ENCODE peak calls at places on chromosomes 3 and 15, in five cellular contexts. One of them, this sample, is unnamed.

GRCh38 chr3:138686771-138687221 is 78.2 kb downstream of the FAIM start:
- DNase-seq in K562: no peak
- DNase-seq in HepG2: peak; percentile 89
- DNase-seq in GM12878: peak; percentile 82
- DNase-seq in HCT116: no peak
- DNase-seq in this sample: no peak

GRCh38 chr15:74396445-74397238 is 29.2 kb upstream of the CYP11A1 start:
- DNase-seq in HCT116: peak; percentile 89
- DNase-seq in GM12878: peak; percentile 93
- DNase-seq in K562: no peak
- DNase-seq in HepG2: peak; percentile 84
- DNase-seq in this sample: no peak

GRCh38 chr15:26212109-26212508 is 349.0 kb upstream of the ATP10A start:
- DNase-seq in GM12878: no peak
- DNase-seq in HepG2: no peak
- DNase-seq in HCT116: no peak
- DNase-seq in K562: no peak
- DNase-seq in this sample: no peak

GRCh38 chr3:108099679-108100428 is 9.0 kb upstream of the CD47 start:
- DNase-seq in HepG2: no peak
- DNase-seq in K562: peak; percentile 60
- DNase-seq in HCT116: no peak
- DNase-seq in GM12878: no peak
- DNase-seq in this sample: no peak

GRCh38 chr3:25001041-25001591 is 426.9 kb upstream of the RARB start:
- DNase-seq in K562: no peak
- DNase-seq in HCT116: no peak
- DNase-seq in GM12878: no peak
- DNase-seq in HepG2: no peak
- DNase-seq in this sample: no peak

GRCh38 chr15:57726411-57726810 is 19.9 kb downstream of the POLR2M start:
- DNase-seq in HCT116: no peak
- DNase-seq in GM12878: no peak
- DNase-seq in K562: no peak
- DNase-seq in HepG2: no peak
- DNase-seq in this sample: no peak

GRCh38 chr15:45333550-45333949 is 44.8 kb downstream of the GATM start:
- DNase-seq in HCT116: no peak
- DNase-seq in GM12878: no peak
- DNase-seq in HepG2: peak; percentile 53
- DNase-seq in K562: no peak
- DNase-seq in this sample: no peak

GRCh38 chr3:146781059-146781458 is 175.9 kb upstream of the PLSCR5 start:
- DNase-seq in GM12878: no peak
- DNase-seq in HCT116: no peak
- DNase-seq in K562: no peak
- DNase-seq in HepG2: no peak
- DNase-seq in this sample: no peak

GRCh38 chr15:37582852-37583251 is 351.6 kb upstream of the TMCO5A start:
- DNase-seq in HCT116: no peak
- DNase-seq in GM12878: no peak
- DNase-seq in HepG2: no peak
- DNase-seq in K562: no peak
- DNase-seq in this sample: no peak

GRCh38 chr3:46965151-46965550 is 11.4 kb downstream of the CCDC12 start:
- DNase-seq in HCT116: no peak
- DNase-seq in HepG2: no peak
- DNase-seq in K562: no peak
- DNase-seq in GM12878: no peak
- DNase-seq in this sample: no peak

GRCh38 chr3:117059054-117059989 is 349.7 kb downstream of the TUSC7 start:
- DNase-seq in HepG2: peak; percentile 10
- DNase-seq in HCT116: peak; percentile 6
- DNase-seq in GM12878: no peak
- DNase-seq in K562: peak; percentile 3
- DNase-seq in this sample: no peak

GRCh38 chr15:40072216-40072990 is 33.4 kb upstream of the SRP14 start:
- DNase-seq in GM12878: no peak
- DNase-seq in K562: no peak
- DNase-seq in HCT116: no peak
- DNase-seq in HepG2: no peak
- DNase-seq in this sample: no peak

GRCh38 chr3:127050733-127051132 is 67.8 kb downstream of the PLXNA1 start:
- DNase-seq in K562: no peak
- DNase-seq in HepG2: no peak
- DNase-seq in GM12878: no peak
- DNase-seq in HCT116: no peak
- DNase-seq in this sample: no peak

GRCh38 chr3:66253790-66254620 is 33.2 kb downstream of the SLC25A26 start:
- DNase-seq in GM12878: no peak
- DNase-seq in HCT116: peak; percentile 32
- DNase-seq in K562: peak; percentile 9
- DNase-seq in HepG2: peak; percentile 23
- DNase-seq in this sample: no peak

DNA sequence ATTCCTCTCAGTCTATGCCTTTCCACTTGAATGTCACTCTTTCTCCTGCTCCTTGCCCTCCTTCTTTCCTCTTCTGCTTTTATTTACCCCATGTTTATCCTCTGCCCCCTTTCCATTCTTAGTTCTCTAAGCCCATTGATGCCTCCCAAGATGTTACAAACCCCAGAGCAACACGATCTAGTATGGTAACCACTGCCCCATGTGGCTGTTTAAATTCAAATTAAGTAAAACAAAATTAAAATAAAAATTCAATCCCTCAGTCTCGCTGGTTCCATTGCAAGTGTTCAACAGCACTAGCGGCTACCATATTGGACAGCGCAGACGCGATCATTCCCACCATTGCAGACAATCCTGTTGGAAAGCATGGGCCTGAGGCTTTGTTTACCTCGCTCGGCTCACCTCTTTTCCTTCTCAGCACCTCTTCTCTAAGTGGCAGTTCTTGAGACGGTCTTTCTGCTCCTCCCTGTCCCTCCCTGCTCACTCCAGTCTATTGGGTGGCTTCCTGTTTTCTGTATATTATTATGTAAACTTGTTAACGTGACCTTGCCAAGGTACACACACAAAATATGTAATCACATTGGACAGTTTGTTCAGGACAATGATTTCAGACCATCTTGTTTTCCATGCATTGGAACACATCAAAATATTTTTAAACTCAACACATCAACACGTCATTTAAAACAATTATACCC is 21.8 kb upstream of the CA12 start:
- DNase-seq in K562: no peak
- DNase-seq in GM12878: no peak
- DNase-seq in HCT116: no peak
- DNase-seq in HepG2: no peak
- DNase-seq in this sample: no peak
- TF ChIP-seq ZNF274 in K562: no peak
- TF ChIP-seq ZNF274 in GM12878: no peak
- TF ChIP-seq ZNF274 in HCT116: no peak
- TF ChIP-seq ZNF274 in HepG2: no peak
- TF ChIP-seq ZNF274 in this sample: no peak

DNA sequence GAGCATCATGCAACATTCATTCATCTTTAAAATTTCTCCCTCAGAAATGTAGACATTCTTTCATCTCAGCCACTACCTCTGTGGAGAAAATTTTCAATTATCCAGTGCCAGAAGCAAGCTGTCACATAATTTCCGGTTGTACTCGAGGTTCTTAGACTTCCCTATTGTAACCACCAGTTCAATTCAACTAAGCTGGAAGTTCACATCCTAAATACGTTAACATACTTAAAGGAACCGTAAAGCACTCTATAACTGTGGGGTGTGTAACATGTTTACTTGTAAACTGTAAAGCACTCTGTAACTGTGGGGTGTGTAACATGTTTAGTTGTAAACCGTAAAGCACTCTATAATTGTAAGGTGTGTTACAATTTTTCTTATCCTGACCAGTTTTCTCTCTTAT is 150.3 kb downstream of the PLCL2 start:
- DNase-seq in HCT116: no peak
- DNase-seq in HepG2: no peak
- DNase-seq in GM12878: no peak
- DNase-seq in K562: no peak
- DNase-seq in this sample: no peak
- TF ChIP-seq ATF3 in HCT116: no peak
- TF ChIP-seq ATF3 in HepG2: no peak
- TF ChIP-seq ATF3 in GM12878: no peak
- TF ChIP-seq ATF3 in K562: no peak
- TF ChIP-seq ATF3 in this sample: no peak

GRCh38 chr3:194148383-194148782 is 12.4 kb downstream of the HES1 start:
- DNase-seq in K562: no peak
- DNase-seq in GM12878: no peak
- DNase-seq in HCT116: no peak
- DNase-seq in HepG2: no peak
- DNase-seq in this sample: no peak
- TF ChIP-seq ZNF274 in K562: no peak
- TF ChIP-seq ZNF274 in GM12878: no peak
- TF ChIP-seq ZNF274 in HCT116: no peak
- TF ChIP-seq ZNF274 in HepG2: no peak
- TF ChIP-seq ZNF274 in this sample: no peak

DNA sequence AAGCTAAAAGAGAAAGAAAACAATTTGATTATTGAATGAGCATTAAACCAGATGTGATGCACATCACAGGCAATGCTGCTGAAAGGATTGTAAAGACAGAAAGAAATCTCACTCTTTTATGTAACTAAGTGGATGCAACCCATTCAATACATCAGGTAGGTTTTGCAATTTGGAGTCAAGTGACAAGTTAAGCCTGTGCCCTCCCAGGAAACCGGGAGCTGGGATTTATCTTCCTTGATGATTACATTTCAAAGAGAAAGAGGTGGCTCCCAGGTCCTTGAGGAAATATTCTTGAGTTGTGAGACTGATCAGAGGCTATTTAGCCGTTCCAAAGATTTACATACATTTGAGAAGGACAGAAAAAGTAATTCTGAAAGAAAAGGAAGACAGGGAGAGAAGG is 219.0 kb upstream of the PROK2 start:
- DNase-seq in GM12878: no peak
- DNase-seq in HepG2: no peak
- DNase-seq in HCT116: no peak
- DNase-seq in K562: no peak
- DNase-seq in this sample: no peak
- TF ChIP-seq ATF3 in GM12878: no peak
- TF ChIP-seq ATF3 in HepG2: no peak
- TF ChIP-seq ATF3 in HCT116: no peak
- TF ChIP-seq ATF3 in K562: no peak
- TF ChIP-seq ATF3 in this sample: no peak

GRCh38 chr3:188421836-188422540 is 268.0 kb downstream of the LPP start:
- DNase-seq in HepG2: no peak
- DNase-seq in K562: no peak
- DNase-seq in GM12878: peak; percentile 78
- DNase-seq in HCT116: no peak
- DNase-seq in this sample: no peak
- TF ChIP-seq ZNF274 in HepG2: no peak
- TF ChIP-seq ZNF274 in K562: no peak
- TF ChIP-seq ZNF274 in GM12878: no peak
- TF ChIP-seq ZNF274 in HCT116: no peak
- TF ChIP-seq ZNF274 in this sample: no peak

DNA sequence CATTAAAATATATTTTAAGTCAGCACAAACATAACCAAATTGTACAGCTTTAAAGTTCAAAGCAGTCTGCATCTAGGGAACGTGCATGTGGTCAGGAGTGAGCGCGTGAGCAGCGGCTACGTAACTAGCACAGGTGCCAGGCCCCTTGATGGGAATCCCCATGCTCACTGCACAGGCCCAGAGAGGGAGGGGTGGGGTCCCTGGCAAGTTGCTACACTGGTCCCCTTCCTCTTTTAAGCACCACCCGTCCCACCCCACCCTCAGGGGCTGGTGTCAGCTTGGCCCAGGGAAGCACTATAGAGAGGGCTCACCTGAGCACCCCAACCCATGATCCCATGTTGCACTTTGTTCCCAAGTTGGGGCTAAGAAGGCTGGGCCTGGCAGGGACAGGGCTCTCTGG is 835 bp upstream of the GMPPB start:
- DNase-seq in K562: no peak
- DNase-seq in HCT116: no peak
- DNase-seq in HepG2: no peak
- DNase-seq in GM12878: no peak
- DNase-seq in this sample: peak; percentile 50
- TF ChIP-seq ATF3 in K562: no peak
- TF ChIP-seq ATF3 in HCT116: no peak
- TF ChIP-seq ATF3 in HepG2: no peak
- TF ChIP-seq ATF3 in GM12878: no peak
- TF ChIP-seq ATF3 in this sample: no peak

GRCh38 chr3:184524981-184525336 is 36.6 kb upstream of the EPHB3 start:
- DNase-seq in K562: no peak
- DNase-seq in HCT116: no peak
- DNase-seq in HepG2: no peak
- DNase-seq in GM12878: no peak
- DNase-seq in this sample: no peak
- TF ChIP-seq ZNF274 in K562: no peak
- TF ChIP-seq ZNF274 in HCT116: no peak
- TF ChIP-seq ZNF274 in HepG2: no peak
- TF ChIP-seq ZNF274 in GM12878: no peak
- TF ChIP-seq ZNF274 in this sample: no peak

DNA sequence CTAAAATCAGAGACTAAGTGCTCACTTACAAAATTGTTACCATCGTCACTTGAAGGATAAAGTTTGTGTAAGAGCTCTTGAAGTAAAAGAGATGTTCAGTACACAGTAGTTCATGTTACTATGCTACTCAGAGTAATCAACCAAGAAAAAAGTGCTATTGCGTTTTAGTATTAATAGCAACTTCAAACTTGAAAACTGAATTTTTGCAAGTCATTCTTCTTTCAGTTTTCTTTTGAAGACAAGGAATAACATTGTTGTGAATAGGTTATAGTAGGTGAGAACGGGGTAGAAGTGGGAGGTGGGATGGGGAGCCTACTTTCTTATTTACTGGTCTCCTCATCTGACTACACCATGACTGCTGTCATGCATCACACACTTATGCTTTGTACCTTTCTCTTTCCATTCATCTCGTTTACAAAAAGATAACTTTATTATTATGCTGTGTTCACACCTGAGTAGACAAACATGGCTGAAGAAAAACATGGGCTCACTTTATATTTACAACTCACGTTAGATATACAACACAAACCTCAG is 39.3 kb upstream of the P3H2 start:
- DNase-seq in HCT116: no peak
- DNase-seq in HepG2: no peak
- DNase-seq in GM12878: no peak
- DNase-seq in K562: no peak
- DNase-seq in this sample: no peak
- TF ChIP-seq ATF3 in HCT116: no peak
- TF ChIP-seq ATF3 in HepG2: no peak
- TF ChIP-seq ATF3 in GM12878: no peak
- TF ChIP-seq ATF3 in K562: no peak
- TF ChIP-seq ATF3 in this sample: no peak

This sample was measured in H1.